ENCODE peak calls at places on chromosomes 5 and 9, in five cellular contexts. D is GM12892, F is tibial artery, T is NCI-H2029, L is K562. O is an unnamed sample.

GRCh38 chr5:14242871-14243383 is 99.8 kb downstream of the TRIO start:
- DNase-seq in D (no peak), F (no peak), T (no peak), L (no peak), O (no peak)

GRCh38 chr5:179974946-179975712 is 67.4 kb upstream of the TBC1D9B start:
- DNase-seq in D (peak), F (no peak), T (peak), L (peak), O (peak)

GRCh38 chr5:147369742-147370374 is 135.0 kb downstream of the STK32A start:
- DNase-seq in D (no peak), F (no peak), T (peak), L (no peak), O (no peak)

GRCh38 chr9:87405677-87406544 is 91.8 kb upstream of the DAPK1 start:
- DNase-seq in D (no peak), F (no peak), T (no peak), L (no peak), O (no peak)

GRCh38 chr5:57887851-57888621 is 405.4 kb upstream of the ACTBL2 start:
- DNase-seq in D (no peak), F (no peak), T (no peak), L (peak), O (peak)

GRCh38 chr9:120405860-120406259 is 174.1 kb downstream of the CDK5RAP2 start:
- DNase-seq in D (no peak), F (no peak), T (no peak), L (no peak), O (no peak)

GRCh38 chr9:127947841-127948710 is 10.4 kb upstream of the DPM2 start:
- DNase-seq in D (no peak), F (no peak), T (no peak), L (no peak), O (no peak)

GRCh38 chr5:86679529-86679928 is 61.8 kb downstream of the COX7C start:
- DNase-seq in D (no peak), F (peak), T (peak), L (peak), O (peak)

GRCh38 chr9:127336708-127337352 is 60.1 kb upstream of the SLC2A8 start:
- DNase-seq in D (no peak), F (peak), T (no peak), L (no peak), O (no peak)

GRCh38 chr5:108193021-108193795 is 188.7 kb downstream of the FBXL17 start:
- DNase-seq in D (no peak), F (no peak), T (no peak), L (no peak), O (no peak)

GRCh38 chr5:179258922-179259730 is 86.1 kb downstream of the ADAMTS2 start:
- DNase-seq in D (no peak), F (peak), T (no peak), L (no peak), O (no peak)

GRCh38 chr9:134591573-134591981 is 50.0 kb upstream of the COL5A1 start:
- DNase-seq in D (no peak), F (peak), T (no peak), L (no peak), O (no peak)

GRCh38 chr9:36815566-36816348 is 218.3 kb downstream of the PAX5 start:
- DNase-seq in D (no peak), F (no peak), T (no peak), L (no peak), O (no peak)